ENCODE peak calls at places on chromosome 9, in five cellular contexts. S is adrenal gland, P is Right ventricle myocardium superior, M is cardiac fibroblast, D is iris pigment epithelial cell. W is an unnamed sample.

GRCh38 chr9:112502177-112502946 is 15.7 kb downstream of the KIAA1958 start:
- DNase-seq in S (no peak), P (no peak), M (no peak), D (peak; percentile 21), W (no peak)

GRCh38 chr9:134165357-134166315 is 1.3 kb upstream of the RNU6ATAC start:
- DNase-seq in S (no peak), P (peak; percentile 70), M (peak; percentile 44), D (peak; percentile 17), W (peak; percentile 86)

GRCh38 chr9:19130436-19130835 is 3.1 kb upstream of the PLIN2 start:
- DNase-seq in S (no peak), P (no peak), M (no peak), D (no peak), W (no peak)

GRCh38 chr9:79012561-79012960 is 559.2 kb upstream of the TLE4 start:
- DNase-seq in S (no peak), P (no peak), M (peak; percentile 72), D (peak; percentile 76), W (no peak)

GRCh38 chr9:94934816-94935328 is 208.4 kb downstream of the AOPEP start:
- DNase-seq in S (no peak), P (no peak), M (no peak), D (no peak), W (no peak)

GRCh38 chr9:115127191-115127817 is 9.3 kb upstream of the TNC start:
- DNase-seq in S (no peak), P (no peak), M (peak; percentile 81), D (peak; percentile 62), W (no peak)

GRCh38 chr9:95142728-95143127 is 174.8 kb downstream of the FANCC start:
- DNase-seq in S (no peak), P (no peak), M (no peak), D (no peak), W (no peak)

GRCh38 chr9:120765910-120766309 is 27.3 kb downstream of the FBXW2 start:
- DNase-seq in S (no peak), P (no peak), M (no peak), D (no peak), W (no peak)

GRCh38 chr9:129620669-129621295 is at the start of gene C9orf50:
- DNase-seq in S (no peak), P (no peak), M (no peak), D (no peak), W (no peak)

GRCh38 chr9:75834878-75835277 is 55.6 kb upstream of the PCSK5 start:
- DNase-seq in S (no peak), P (no peak), M (no peak), D (no peak), W (no peak)

GRCh38 chr9:80410106-80410505 is 838.3 kb downstream of the TLE4 start:
- DNase-seq in S (peak; percentile 12), P (no peak), M (peak; percentile 73), D (peak; percentile 0), W (no peak)

GRCh38 chr9:124259273-124260078 is 1.7 kb downstream of the NEK6 start:
- DNase-seq in S (peak; percentile 79), P (peak; percentile 78), M (peak; percentile 90), D (peak; percentile 75), W (peak; percentile 90)

GRCh38 chr9:104868687-104869404 is 59.1 kb downstream of the ABCA1 start:
- DNase-seq in S (peak; percentile 79), P (peak; percentile 70), M (peak; percentile 88), D (peak; percentile 94), W (peak; percentile 86)

GRCh38 chr9:131334568-131335105 is 45.1 kb downstream of the PLPP7 start:
- DNase-seq in S (no peak), P (peak; percentile 86), M (peak; percentile 64), D (peak; percentile 14), W (peak; percentile 77)

GRCh38 chr9:97742545-97742944 is 45.4 kb upstream of the XPA start:
- DNase-seq in S (no peak), P (no peak), M (no peak), D (no peak), W (no peak)

GRCh38 chr9:77952641-77953341 is 78.8 kb downstream of the GNAQ start:
- DNase-seq in S (no peak), P (no peak), M (peak; percentile 69), D (peak; percentile 46), W (no peak)

GRCh38 chr9:33468797-33469621 is 4.7 kb downstream of the NOL6 start:
- DNase-seq in S (no peak), P (peak; percentile 33), M (no peak), D (no peak), W (peak; percentile 66)

GRCh38 chr9:121450241-121450640 is 49.4 kb downstream of the GGTA1 start:
- DNase-seq in S (no peak), P (no peak), M (peak; percentile 20), D (no peak), W (no peak)

GRCh38 chr9:31168161-31168560 is 1216.3 kb upstream of the ACO1 start:
- DNase-seq in S (no peak), P (no peak), M (no peak), D (no peak), W (no peak)

GRCh38 chr9:4370501-4370900 is 70.6 kb upstream of the GLIS3 start:
- DNase-seq in S (no peak), P (no peak), M (no peak), D (no peak), W (no peak)

W was measured in kidney.